ENCODE peak calls at places on chromosomes 11 and 22, in four cellular contexts. N, V, L and U are unnamed samples.

GRCh38 chr22:17114173-17114957 is 6.8 kb downstream of the TMEM121B start:
- DNase-seq in V (no peak), L (no peak), N (no peak), U (no peak)

GRCh38 chr22:46480396-46480795 is 57.0 kb downstream of the CELSR1 start:
- DNase-seq in L (no peak), V (no peak), N (no peak), U (no peak)

GRCh38 chr11:9853929-9854557 is 190.2 kb downstream of the SWAP70 start:
- DNase-seq in N (peak), V (no peak), L (no peak), U (no peak)

GRCh38 chr11:14519692-14520085 is 497 bp downstream of the PSMA1 start:
- DNase-seq in V (no peak), L (peak), N (no peak), U (no peak)

GRCh38 chr11:17768547-17768946 is 34.0 kb downstream of the KCNC1 start:
- DNase-seq in V (no peak), N (no peak), L (no peak), U (no peak)

GRCh38 chr22:32144875-32145274 is 14.2 kb downstream of the C22orf42 start:
- DNase-seq in L (no peak), V (no peak), N (no peak), U (no peak)

GRCh38 chr11:79081441-79082124 is 359.2 kb downstream of the TENM4 start:
- DNase-seq in N (peak), L (no peak), V (no peak), U (peak)

GRCh38 chr11:41659990-41660389 is 200.5 kb upstream of the LRRC4C start:
- DNase-seq in V (no peak), L (no peak), N (peak), U (no peak)

GRCh38 chr22:21447694-21448402 is 19.3 kb upstream of the TMEM191C start:
- DNase-seq in N (no peak), L (no peak), V (no peak), U (no peak)

GRCh38 chr11:116948375-116948774 is 111.0 kb upstream of the APOA1 start:
- DNase-seq in L (no peak), V (no peak), N (peak), U (no peak)

GRCh38 chr11:114163830-114164401 is 104.4 kb downstream of the ZBTB16 start:
- DNase-seq in N (peak), L (no peak), V (no peak), U (no peak)

GRCh38 chr11:12754582-12755250 is 80.5 kb downstream of the TEAD1 start:
- DNase-seq in N (no peak), V (no peak), L (no peak), U (no peak)

GRCh38 chr22:27799334-27800249 is 2.0 kb downstream of the MN1 start:
- DNase-seq in N (peak), V (no peak), L (peak), U (no peak)